ENCODE peak calls at places on chromosomes 16 and 17, in six cellular contexts. K is RWPE2, X is left ventricle myocardium inferior, W is ovary, L is colonic mucosa, O is tibial artery. J is an unnamed sample.

GRCh38 chr17:62696726-62697490 is 69.4 kb downstream of the MRC2 start:
- DNase-seq in X (no peak), K (peak; percentile 47), O (no peak), L (no peak), W (no peak), J (no peak)

GRCh38 chr17:65020284-65020683 is 36.3 kb downstream of the GNA13 start:
- DNase-seq in O (no peak), W (no peak), L (no peak), X (no peak), K (no peak), J (no peak)

GRCh38 chr16:56300901-56301351 is 109.6 kb downstream of the GNAO1 start:
- DNase-seq in X (no peak), L (no peak), W (no peak), K (no peak), O (no peak), J (no peak)

GRCh38 chr17:17792551-17793377 is 44.0 kb downstream of the SREBF1 start:
- DNase-seq in W (peak; percentile 74), X (no peak), O (no peak), L (no peak), K (no peak), J (peak; percentile 37)

GRCh38 chr16:86314402-86315025 is 195.8 kb upstream of the FOXF1 start:
- DNase-seq in X (no peak), K (no peak), W (no peak), O (no peak), L (no peak), J (no peak)

GRCh38 chr16:13480801-13481200 is 439.2 kb upstream of the ERCC4 start:
- DNase-seq in K (no peak), O (no peak), X (no peak), L (no peak), W (no peak), J (no peak)

GRCh38 chr17:39820541-39820940 is 43.6 kb downstream of the IKZF3 start:
- DNase-seq in K (no peak), O (no peak), L (no peak), W (no peak), X (no peak), J (no peak)

GRCh38 chr17:1039511-1040215 is 42.7 kb downstream of the TIMM22 start:
- DNase-seq in L (peak; percentile 45), K (no peak), X (peak; percentile 82), W (peak; percentile 37), O (peak; percentile 85), J (no peak)

GRCh38 chr16:22353188-22353919 is 21.1 kb downstream of the CDR2 start:
- DNase-seq in L (peak; percentile 50), K (no peak), X (no peak), W (no peak), O (no peak), J (no peak)

GRCh38 chr16:92431-93339 is 14.7 kb downstream of the MPG start:
- DNase-seq in X (no peak), L (no peak), O (no peak), W (no peak), K (no peak), J (no peak)

GRCh38 chr17:48944519-48945260 is at the start of gene SNF8:
- DNase-seq in L (peak; percentile 95), K (peak; percentile 91), O (peak; percentile 84), X (peak; percentile 92), W (peak; percentile 87), J (peak; percentile 85)

GRCh38 chr16:73433493-73434307 is 385.8 kb upstream of the ZFHX3 start:
- DNase-seq in L (no peak), O (no peak), K (no peak), W (no peak), X (no peak), J (no peak)

GRCh38 chr17:2215616-2216364 is 87.8 kb downstream of the SMG6 start:
- DNase-seq in L (peak; percentile 57), O (peak; percentile 71), K (no peak), X (peak; percentile 79), W (peak; percentile 80), J (peak; percentile 54)

GRCh38 chr17:1003972-1004768 is 7.2 kb downstream of the TIMM22 start:
- DNase-seq in L (no peak), K (peak; percentile 57), W (peak; percentile 49), O (no peak), X (no peak), J (no peak)

GRCh38 chr17:77528516-77529327 is 388.0 kb downstream of the SEC14L1 start:
- DNase-seq in O (no peak), W (no peak), K (peak; percentile 54), L (no peak), X (peak; percentile 25), J (peak; percentile 10)

GRCh38 chr16:49924078-49924477 is 68.2 kb upstream of the ZNF423 start:
- DNase-seq in W (no peak), O (no peak), K (no peak), X (no peak), L (no peak), J (no peak)

GRCh38 chr16:14309001-14309886 is 238.1 kb downstream of the MRTFB start:
- DNase-seq in K (no peak), W (no peak), X (no peak), O (no peak), L (no peak), J (peak; percentile 49)

GRCh38 chr16:55871411-55872038 is 3.6 kb downstream of the CES5A start:
- DNase-seq in K (no peak), W (no peak), L (no peak), O (no peak), X (no peak), J (no peak)

GRCh38 chr16:12092347-12092882 is 115.9 kb downstream of the SNX29 start:
- DNase-seq in K (peak; percentile 19), X (no peak), W (peak; percentile 37), L (no peak), O (peak; percentile 5), J (no peak)

GRCh38 chr17:1067282-1067956 is 70.5 kb downstream of the TIMM22 start:
- DNase-seq in X (peak; percentile 40), W (no peak), O (no peak), L (no peak), K (peak; percentile 89), J (no peak)

GRCh38 chr17:61305024-61305423 is 94.6 kb upstream of the TBX2 start:
- DNase-seq in X (no peak), O (no peak), K (no peak), L (no peak), W (no peak), J (no peak)

GRCh38 chr16:46812781-46813555 is 18.0 kb downstream of the C16orf87 start:
- DNase-seq in W (no peak), O (no peak), L (no peak), X (no peak), K (no peak), J (no peak)

GRCh38 chr16:7443966-7444365 is 111.3 kb downstream of the RBFOX1 start:
- DNase-seq in X (no peak), K (no peak), W (no peak), L (no peak), O (no peak), J (no peak)

GRCh38 chr17:205176-205538 is 23.7 kb upstream of the DOC2B start:
- DNase-seq in X (no peak), K (no peak), O (no peak), L (no peak), W (no peak), J (no peak)

GRCh38 chr16:76157629-76158028 is 119.6 kb upstream of the CNTNAP4 start:
- DNase-seq in K (no peak), O (no peak), L (no peak), W (no peak), X (no peak), J (no peak)

GRCh38 chr17:29242051-29242450 is 4.6 kb upstream of the CRYBA1 start:
- DNase-seq in L (no peak), W (no peak), O (no peak), K (no peak), X (no peak), J (no peak)

GRCh38 chr17:46943511-46944393 is 20.8 kb downstream of the GOSR2 start:
- DNase-seq in K (no peak), X (no peak), W (peak; percentile 51), L (no peak), O (no peak), J (no peak)

GRCh38 chr17:49581645-49581992 is 5.9 kb downstream of the NXPH3 start:
- DNase-seq in X (no peak), W (no peak), O (no peak), K (no peak), L (no peak), J (no peak)

GRCh38 chr16:86243123-86243473 is 267.2 kb upstream of the FOXF1 start:
- DNase-seq in O (no peak), X (no peak), K (no peak), L (peak; percentile 10), W (no peak), J (no peak)

GRCh38 chr16:20976568-20976967 is 76.0 kb downstream of the LYRM1 start:
- DNase-seq in L (no peak), O (no peak), W (no peak), X (no peak), K (no peak), J (no peak)

GRCh38 chr17:3531266-3532101 is 26.1 kb downstream of the TRPV3 start:
- DNase-seq in W (no peak), O (no peak), X (peak; percentile 53), K (no peak), L (no peak), J (no peak)
- H3K27ac ChIP-seq in W (no peak overlapping the region), O (no peak overlapping the region), X (peak overlapping the region; percentile 84), K (no peak overlapping the region), L (no peak overlapping the region), J (no peak overlapping the region)

DNA sequence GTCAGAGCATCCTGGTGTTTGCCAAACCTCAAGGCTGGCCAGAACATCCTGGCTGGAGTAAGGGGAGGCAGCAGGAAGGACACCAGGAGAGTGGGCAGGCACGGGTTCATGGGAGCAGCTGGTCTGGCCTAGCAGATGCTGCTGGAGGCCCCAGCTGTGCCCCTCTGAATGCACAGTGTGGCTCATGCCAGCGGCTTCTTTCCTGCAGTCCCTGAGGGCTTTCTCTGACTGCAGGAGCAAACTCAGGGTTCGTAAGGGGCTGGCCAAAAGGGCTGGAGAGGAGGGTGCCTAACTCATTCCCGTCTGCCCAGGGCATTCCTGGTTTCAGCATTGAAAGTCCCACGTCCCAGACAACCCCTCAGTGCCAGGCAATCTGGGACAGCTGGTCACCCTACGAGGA is 78.6 kb downstream of the ZDHHC7 start:
- DNase-seq in K (no peak), O (no peak), W (no peak), L (no peak), X (no peak), J (no peak)
- TF ChIP-seq CTCF in K (no peak), O (no peak), W (no peak), L (no peak), X (no peak), J (no peak)

GRCh38 chr17:72408641-72409040 is 287.8 kb downstream of the SOX9 start:
- DNase-seq in O (no peak), K (no peak), W (no peak), L (no peak), X (no peak), J (no peak)
- H3K27ac ChIP-seq in O (no peak overlapping the region), K (peak overlapping the region; percentile 88), W (no peak overlapping the region), L (peak overlapping the region; percentile 71), X (no peak overlapping the region), J (no peak overlapping the region)

GRCh38 chr16:30417447-30418349 is 10.3 kb downstream of the ZNF771 start:
- DNase-seq in L (peak; percentile 87), W (peak; percentile 75), X (peak; percentile 85), K (peak; percentile 89), O (peak; percentile 51), J (peak; percentile 83)
- TF ChIP-seq CTCF in L (no peak), W (no peak), X (peak; percentile 52), K (peak; percentile 20), O (no peak), J (no peak)

J was measured in CD4-positive, alpha-beta T cell.